ENCODE peak calls at places on chromosome 21, in six cellular contexts. S is upper lobe of right lung, Z is SK-N-SH, T is uterus, V is Calu3, E is endodermal cell. Q is an unnamed sample.
A peak's percentile ranks its signal among the peaks of the same experiment; 100 is the strongest.

GRCh38 chr21:42833439-42833815 is 45.9 kb downstream of the WDR4 start:
- DNase-seq in S (peak; percentile 62), Z (peak; percentile 77), T (no peak), V (peak; percentile 36), E (peak; percentile 82), Q (peak; percentile 65)

GRCh38 chr21:45767071-45768006 is 123.8 kb downstream of the PCBP3 start:
- DNase-seq in S (no peak), Z (peak; percentile 77), T (no peak), V (no peak), E (no peak), Q (no peak)

GRCh38 chr21:43345746-43346409 is 81.1 kb downstream of the SIK1 start:
- DNase-seq in S (peak; percentile 79), Z (no peak), T (no peak), V (no peak), E (no peak), Q (no peak)

GRCh38 chr21:17542371-17542992 is 29.6 kb downstream of the CXADR start:
- DNase-seq in S (no peak), Z (peak; percentile 34), T (peak; percentile 21), V (no peak), E (no peak), Q (no peak)

GRCh38 chr21:45372732-45373355 is 32.1 kb upstream of the COL18A1 start:
- DNase-seq in S (no peak), Z (no peak), T (no peak), V (peak; percentile 23), E (no peak), Q (no peak)

GRCh38 chr21:45644041-45644906 is 749 bp downstream of the PCBP3 start:
- DNase-seq in S (no peak), Z (peak; percentile 77), T (no peak), V (no peak), E (no peak), Q (no peak)

GRCh38 chr21:27212444-27212843 is 245.6 kb upstream of the ADAMTS5 start:
- DNase-seq in S (no peak), Z (no peak), T (no peak), V (no peak), E (no peak), Q (no peak)

GRCh38 chr21:45355573-45355972 is 49.4 kb upstream of the COL18A1 start:
- DNase-seq in S (no peak), Z (no peak), T (no peak), V (no peak), E (no peak), Q (no peak)

GRCh38 chr21:19123053-19123452 is 719.5 kb upstream of the TMPRSS15 start:
- DNase-seq in S (no peak), Z (no peak), T (no peak), V (no peak), E (no peak), Q (no peak)

GRCh38 chr21:27693376-27693775 is 726.5 kb upstream of the ADAMTS5 start:
- DNase-seq in S (no peak), Z (no peak), T (no peak), V (no peak), E (no peak), Q (no peak)

GRCh38 chr21:44929242-44929798 is 8.6 kb upstream of the ITGB2 start:
- DNase-seq in S (no peak), Z (no peak), T (no peak), V (no peak), E (peak; percentile 44), Q (no peak)

GRCh38 chr21:36423772-36424433 is 38.7 kb downstream of the CHAF1B start:
- DNase-seq in S (no peak), Z (no peak), T (no peak), V (no peak), E (no peak), Q (no peak)

GRCh38 chr21:39321424-39321823 is 8.0 kb upstream of the BRWD1 start:
- DNase-seq in S (no peak), Z (no peak), T (no peak), V (no peak), E (no peak), Q (no peak)

GRCh38 chr21:46517361-46517760 is 58.7 kb downstream of the DIP2A start:
- DNase-seq in S (no peak), Z (no peak), T (no peak), V (no peak), E (no peak), Q (no peak)

GRCh38 chr21:45994086-45994661 is 12.6 kb downstream of the COL6A1 start:
- DNase-seq in S (peak; percentile 51), Z (no peak), T (no peak), V (no peak), E (no peak), Q (no peak)

GRCh38 chr21:45026066-45026745 is 48.2 kb upstream of the ADARB1 start:
- DNase-seq in S (no peak), Z (no peak), T (no peak), V (no peak), E (peak; percentile 36), Q (peak; percentile 72)

GRCh38 chr21:37557261-37557950 is 190.8 kb downstream of the DYRK1A start:
- DNase-seq in S (no peak), Z (no peak), T (no peak), V (no peak), E (no peak), Q (no peak)

GRCh38 chr21:43596616-43597015 is 62.7 kb downstream of the HSF2BP start:
- DNase-seq in S (no peak), Z (no peak), T (no peak), V (no peak), E (no peak), Q (no peak)

GRCh38 chr21:36830041-36830440 is 131.1 kb downstream of the SIM2 start:
- DNase-seq in S (no peak), Z (no peak), T (no peak), V (no peak), E (no peak), Q (no peak)

GRCh38 chr21:34509151-34509550 is 2.9 kb downstream of the KCNE1 start:
- DNase-seq in S (no peak), Z (no peak), T (no peak), V (no peak), E (no peak), Q (no peak)
- TF ChIP-seq CTCF in S (peak; percentile 35), Z (peak; percentile 30), T (no peak), V (no peak), E (peak; percentile 56), Q (no peak)

GRCh38 chr21:31543191-31543590 is 116.3 kb upstream of the SOD1 start:
- DNase-seq in S (no peak), Z (no peak), T (no peak), V (no peak), E (no peak), Q (no peak)

GRCh38 chr21:31536138-31536537 is 123.4 kb upstream of the SOD1 start:
- DNase-seq in S (peak; percentile 13), Z (no peak), T (no peak), V (no peak), E (no peak), Q (no peak)

GRCh38 chr21:31538821-31539220 is 120.7 kb upstream of the SOD1 start:
- DNase-seq in S (no peak), Z (no peak), T (no peak), V (no peak), E (no peak), Q (no peak)

DNA sequence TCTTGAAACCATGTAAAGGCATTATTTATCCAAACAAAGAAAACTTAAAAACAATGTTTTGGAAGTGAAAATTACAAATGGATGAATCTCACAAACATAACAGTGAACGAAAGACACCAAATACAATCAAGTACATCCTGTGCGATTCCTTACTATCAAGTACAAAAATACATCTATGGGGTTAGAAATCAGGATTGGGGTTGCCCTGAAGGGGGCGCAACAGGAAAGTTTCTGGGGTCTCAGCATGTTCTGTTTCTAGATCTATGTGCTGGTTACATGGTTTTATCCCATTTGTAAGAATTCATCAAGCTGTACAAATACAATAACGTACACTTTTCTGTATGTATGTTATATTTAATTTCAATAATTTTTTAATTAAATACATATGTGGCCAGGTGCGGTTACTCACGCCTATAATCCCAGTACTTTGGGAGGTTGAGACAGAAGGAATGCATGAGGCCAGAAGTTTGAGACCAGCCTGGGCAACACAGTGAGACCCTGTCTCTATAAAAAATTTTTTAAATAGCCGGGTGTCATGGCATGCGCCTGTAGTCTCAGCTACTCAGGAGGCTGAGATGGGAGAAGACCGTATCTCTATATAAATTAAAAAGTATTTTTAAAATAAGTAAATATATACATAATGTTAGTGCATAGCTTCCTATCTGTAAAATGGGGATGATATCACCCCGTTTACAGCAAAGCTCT is 121.5 kb upstream of the SOD1 start:
- DNase-seq in S (no peak), Z (no peak), T (no peak), V (no peak), E (peak; percentile 80), Q (no peak)
- TF ChIP-seq CTCF in S (no peak), Z (peak; percentile 36), T (no peak), V (no peak), E (peak; percentile 87), Q (no peak)

DNA sequence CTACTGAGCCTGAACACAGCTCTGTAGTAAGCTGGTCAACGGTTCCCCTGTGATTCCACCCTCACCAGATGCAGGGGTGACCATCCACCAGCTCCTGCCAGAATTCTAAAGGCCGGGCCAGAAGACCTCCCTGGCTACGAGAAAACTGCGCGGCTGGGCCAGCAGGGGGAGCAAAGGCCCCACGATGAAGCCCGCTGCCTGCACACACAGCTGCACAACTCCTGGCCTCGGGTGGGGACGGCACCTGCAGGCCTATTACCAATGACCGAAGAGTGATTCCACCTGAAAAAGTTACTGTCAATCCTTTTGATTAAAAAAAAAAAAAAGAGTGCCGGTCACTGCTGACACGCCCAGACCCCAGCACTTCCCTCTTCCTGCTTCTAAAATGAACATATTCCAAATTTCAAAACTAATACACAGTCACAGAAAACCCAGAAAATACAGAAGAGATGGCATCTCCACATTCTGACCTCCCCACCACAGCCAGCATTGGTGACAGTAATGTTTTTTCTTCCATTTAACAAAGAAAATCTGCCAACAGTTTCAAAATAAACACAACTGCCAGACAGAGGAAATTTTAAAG is 49.8 kb upstream of the RIPK4 start:
- DNase-seq in S (peak; percentile 84), Z (peak; percentile 88), T (peak; percentile 49), V (peak; percentile 20), E (peak; percentile 87), Q (peak; percentile 92)
- TF ChIP-seq CTCF in S (peak; percentile 82), Z (peak; percentile 76), T (peak; percentile 79), V (peak; percentile 25), E (peak; percentile 84), Q (no peak)

GRCh38 chr21:33937931-33938339 is 22.3 kb upstream of the ATP5PO start:
- DNase-seq in S (no peak), Z (no peak), T (no peak), V (no peak), E (no peak), Q (no peak)

GRCh38 chr21:33936221-33937038 is 20.8 kb upstream of the ATP5PO start:
- DNase-seq in S (no peak), Z (no peak), T (no peak), V (no peak), E (peak; percentile 75), Q (peak; percentile 87)

GRCh38 chr21:33938381-33938780 is 22.8 kb upstream of the ATP5PO start:
- DNase-seq in S (no peak), Z (no peak), T (no peak), V (no peak), E (no peak), Q (no peak)

GRCh38 chr21:33939224-33939623 is 23.6 kb upstream of the ATP5PO start:
- DNase-seq in S (no peak), Z (no peak), T (no peak), V (no peak), E (no peak), Q (no peak)

DNA sequence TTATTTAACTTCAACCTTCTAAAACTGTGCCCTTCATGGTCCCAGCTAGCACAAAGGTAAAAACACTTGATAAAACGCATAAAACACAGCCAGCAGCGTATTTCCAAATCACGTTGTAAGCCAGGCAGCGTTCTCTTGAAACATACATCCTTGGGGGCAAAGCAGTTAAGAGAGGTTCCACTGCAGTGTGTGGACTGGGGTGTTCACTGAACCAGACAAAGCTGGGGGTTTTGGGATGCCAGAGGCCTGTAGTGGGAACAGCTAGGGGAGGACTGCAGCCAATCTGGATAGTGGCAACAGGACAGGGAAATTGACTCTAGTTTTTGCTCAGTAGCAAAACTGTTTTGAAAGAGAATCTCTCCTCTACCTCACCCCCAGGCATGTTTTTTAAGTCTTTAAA is 21.5 kb upstream of the ATP5PO start:
- DNase-seq in S (no peak), Z (no peak), T (no peak), V (no peak), E (peak; percentile 40), Q (no peak)
- TF ChIP-seq CTCF in S (no peak), Z (no peak), T (no peak), V (no peak), E (no peak), Q (no peak)